ENCODE peak calls at places on chromosomes 2 and 18, in seven cellular contexts. W is stimulated activated naive CD4-positive, alpha-beta T cell treated with Interleukin-2 at 50 U/mL for 16 hours; T is OCI-LY7; M is iPS-NIHi11; O is cardiac muscle cell; D is effector memory CD8-positive, alpha-beta T cell; P is anterior cingulate cortex. J is an unnamed sample.
A peak's percentile ranks its signal among the peaks of the same experiment; 100 is the strongest.

GRCh38 chr18:22971038-22971437 is 37.9 kb downstream of the RBBP8 start:
- DNase-seq in O (peak; percentile 19), T (no peak), M (no peak), W (no peak), P (no peak), D (no peak), J (no peak)

GRCh38 chr2:16019617-16020351 is 79.4 kb downstream of the MYCN start:
- DNase-seq in D (no peak), T (no peak), M (no peak), O (no peak), W (no peak), P (no peak), J (no peak)

GRCh38 chr2:137205324-137205723 is 440.0 kb downstream of the THSD7B start:
- DNase-seq in W (no peak), T (peak; percentile 30), O (no peak), M (no peak), P (no peak), D (no peak), J (no peak)

GRCh38 chr2:38407111-38407682 is 30.1 kb upstream of the ATL2 start:
- DNase-seq in W (no peak), O (peak; percentile 47), T (peak; percentile 42), P (no peak), M (no peak), D (no peak), J (no peak)

GRCh38 chr2:239357954-239358754 is 42.7 kb downstream of the HDAC4 start:
- DNase-seq in T (no peak), M (no peak), O (no peak), D (no peak), P (no peak), W (no peak), J (no peak)

GRCh38 chr2:222944552-222944951 is 83.7 kb downstream of the ACSL3 start:
- DNase-seq in O (peak; percentile 31), P (no peak), W (no peak), D (no peak), T (no peak), M (no peak), J (no peak)

GRCh38 chr2:191901031-191901430 is 54.1 kb upstream of the CAVIN2 start:
- DNase-seq in M (no peak), D (no peak), W (no peak), P (no peak), T (no peak), O (no peak), J (no peak)

GRCh38 chr2:163465440-163465839 is 270.4 kb downstream of the FIGN start:
- DNase-seq in O (peak; percentile 2), M (no peak), D (no peak), T (no peak), P (no peak), W (no peak), J (no peak)

GRCh38 chr2:70513751-70514150 is 39.9 kb downstream of the TGFA start:
- DNase-seq in O (no peak), W (no peak), D (no peak), M (peak; percentile 38), P (no peak), T (no peak), J (no peak)

GRCh38 chr2:197877038-197877437 is 72.6 kb downstream of the PLCL1 start:
- DNase-seq in P (no peak), M (no peak), W (no peak), D (no peak), T (no peak), O (no peak), J (no peak)

GRCh38 chr2:78992807-78993517 is 32.5 kb upstream of the REG3G start:
- DNase-seq in W (no peak), P (no peak), O (no peak), T (no peak), D (no peak), M (peak; percentile 78), J (no peak)